ENCODE peak calls at places on chromosomes 1 and 21, in six cellular contexts. One of them, this sample, is unnamed. For H3K4me1, the result is how much of the 10 kb centered on the place peaks cover.

GRCh38 chr1:50968884-50969610 is 998 bp upstream of the CDKN2C start:
- DNase-seq in left ventricle myocardium inferior: peak
- DNase-seq in upper lobe of right lung: peak
- DNase-seq in sigmoid colon: peak
- DNase-seq in BE2C: peak
- DNase-seq in IMR-90: no peak
- DNase-seq in this sample: no peak

GRCh38 chr1:75630998-75631397 is 20.1 kb upstream of the SLC44A5 start:
- DNase-seq in left ventricle myocardium inferior: no peak
- DNase-seq in upper lobe of right lung: no peak
- DNase-seq in sigmoid colon: no peak
- DNase-seq in BE2C: no peak
- DNase-seq in IMR-90: no peak
- DNase-seq in this sample: no peak

GRCh38 chr21:29002442-29003144 is 9.9 kb upstream of the LTN1 start:
- DNase-seq in left ventricle myocardium inferior: peak
- DNase-seq in upper lobe of right lung: peak
- DNase-seq in sigmoid colon: peak
- DNase-seq in BE2C: peak
- DNase-seq in IMR-90: peak
- DNase-seq in this sample: peak

GRCh38 chr1:240092301-240093119 is 827 bp downstream of the FMN2 start:
- DNase-seq in left ventricle myocardium inferior: no peak
- DNase-seq in upper lobe of right lung: no peak
- DNase-seq in sigmoid colon: peak
- DNase-seq in BE2C: peak
- DNase-seq in IMR-90: peak
- DNase-seq in this sample: peak

GRCh38 chr1:52632732-52633290 is at the start of gene SHISAL2A:
- DNase-seq in left ventricle myocardium inferior: peak
- DNase-seq in upper lobe of right lung: peak
- DNase-seq in sigmoid colon: no peak
- DNase-seq in BE2C: peak
- DNase-seq in IMR-90: no peak
- DNase-seq in this sample: peak

GRCh38 chr1:172356620-172357019 is 63.9 kb upstream of the C1orf105 start:
- DNase-seq in left ventricle myocardium inferior: no peak
- DNase-seq in upper lobe of right lung: no peak
- DNase-seq in sigmoid colon: no peak
- DNase-seq in BE2C: no peak
- DNase-seq in IMR-90: peak
- DNase-seq in this sample: no peak

GRCh38 chr1:16164821-16165364 is 9.0 kb upstream of the EPHA2 start:
- DNase-seq in left ventricle myocardium inferior: no peak
- DNase-seq in upper lobe of right lung: no peak
- DNase-seq in sigmoid colon: no peak
- DNase-seq in BE2C: no peak
- DNase-seq in IMR-90: no peak
- DNase-seq in this sample: no peak

GRCh38 chr1:26003262-26003661 is 5.4 kb upstream of the PAFAH2 start:
- DNase-seq in left ventricle myocardium inferior: no peak
- DNase-seq in upper lobe of right lung: no peak
- DNase-seq in sigmoid colon: no peak
- DNase-seq in BE2C: no peak
- DNase-seq in IMR-90: no peak
- DNase-seq in this sample: no peak

GRCh38 chr1:239954836-239955235 is 136.8 kb upstream of the FMN2 start:
- DNase-seq in left ventricle myocardium inferior: no peak
- DNase-seq in upper lobe of right lung: no peak
- DNase-seq in sigmoid colon: no peak
- DNase-seq in BE2C: peak
- DNase-seq in IMR-90: no peak
- DNase-seq in this sample: no peak

GRCh38 chr1:67846538-67846937 is 13.3 kb upstream of the GNG12 start:
- DNase-seq in left ventricle myocardium inferior: no peak
- DNase-seq in upper lobe of right lung: no peak
- DNase-seq in sigmoid colon: no peak
- DNase-seq in BE2C: no peak
- DNase-seq in IMR-90: no peak
- DNase-seq in this sample: no peak

GRCh38 chr1:225441314-225442119 is 13.7 kb upstream of the LBR start:
- DNase-seq in left ventricle myocardium inferior: no peak
- DNase-seq in upper lobe of right lung: no peak
- DNase-seq in sigmoid colon: peak
- DNase-seq in BE2C: no peak
- DNase-seq in IMR-90: no peak
- DNase-seq in this sample: no peak
- H3K4me3 ChIP-seq in left ventricle myocardium inferior: no peak
- H3K4me3 ChIP-seq in upper lobe of right lung: no peak
- H3K4me3 ChIP-seq in sigmoid colon: no peak
- H3K4me3 ChIP-seq in BE2C: no peak
- H3K4me3 ChIP-seq in IMR-90: no peak
- H3K4me3 ChIP-seq in this sample: no peak

GRCh38 chr1:235076504-235077162 is 52.0 kb downstream of the TOMM20 start:
- DNase-seq in left ventricle myocardium inferior: no peak
- DNase-seq in upper lobe of right lung: no peak
- DNase-seq in sigmoid colon: no peak
- DNase-seq in BE2C: no peak
- DNase-seq in IMR-90: no peak
- DNase-seq in this sample: no peak

GRCh38 chr1:235074335-235075120 is 54.1 kb downstream of the TOMM20 start:
- DNase-seq in left ventricle myocardium inferior: peak
- DNase-seq in upper lobe of right lung: no peak
- DNase-seq in sigmoid colon: peak
- DNase-seq in BE2C: peak
- DNase-seq in IMR-90: peak
- DNase-seq in this sample: peak

GRCh38 chr1:235077163-235077540 is 51.5 kb downstream of the TOMM20 start:
- DNase-seq in left ventricle myocardium inferior: no peak
- DNase-seq in upper lobe of right lung: peak
- DNase-seq in sigmoid colon: no peak
- DNase-seq in BE2C: no peak
- DNase-seq in IMR-90: no peak
- DNase-seq in this sample: no peak

GRCh38 chr1:235075121-235075954 is 53.3 kb downstream of the TOMM20 start:
- DNase-seq in left ventricle myocardium inferior: peak
- DNase-seq in upper lobe of right lung: peak
- DNase-seq in sigmoid colon: peak
- DNase-seq in BE2C: no peak
- DNase-seq in IMR-90: peak
- DNase-seq in this sample: peak

GRCh38 chr1:235075955-235076308 is 52.7 kb downstream of the TOMM20 start:
- DNase-seq in left ventricle myocardium inferior: no peak
- DNase-seq in upper lobe of right lung: no peak
- DNase-seq in sigmoid colon: no peak
- DNase-seq in BE2C: no peak
- DNase-seq in IMR-90: no peak
- DNase-seq in this sample: no peak
- H3K4me1 ChIP-seq in left ventricle myocardium inferior: half or more
- H3K4me1 ChIP-seq in upper lobe of right lung: half or more
- H3K4me1 ChIP-seq in sigmoid colon: under half
- H3K4me1 ChIP-seq in BE2C: under half
- H3K4me1 ChIP-seq in IMR-90: under half
- H3K4me1 ChIP-seq in this sample: under half

GRCh38 chr1:147080013-147080661 is 92.1 kb downstream of the PRKAB2 start:
- DNase-seq in left ventricle myocardium inferior: no peak
- DNase-seq in upper lobe of right lung: peak
- DNase-seq in sigmoid colon: no peak
- DNase-seq in BE2C: no peak
- DNase-seq in IMR-90: no peak
- DNase-seq in this sample: no peak
- H3K4me3 ChIP-seq in left ventricle myocardium inferior: peak
- H3K4me3 ChIP-seq in upper lobe of right lung: no peak
- H3K4me3 ChIP-seq in sigmoid colon: peak
- H3K4me3 ChIP-seq in BE2C: no peak
- H3K4me3 ChIP-seq in IMR-90: no peak
- H3K4me3 ChIP-seq in this sample: peak

GRCh38 chr1:57926025-57926552 is 502.2 kb upstream of the DAB1 start:
- DNase-seq in left ventricle myocardium inferior: no peak
- DNase-seq in upper lobe of right lung: no peak
- DNase-seq in sigmoid colon: no peak
- DNase-seq in BE2C: no peak
- DNase-seq in IMR-90: no peak
- DNase-seq in this sample: no peak
- H3K4me1 ChIP-seq in left ventricle myocardium inferior: under half
- H3K4me1 ChIP-seq in upper lobe of right lung: under half
- H3K4me1 ChIP-seq in sigmoid colon: under half
- H3K4me1 ChIP-seq in BE2C: under half
- H3K4me1 ChIP-seq in IMR-90: under half
- H3K4me1 ChIP-seq in this sample: under half

DNA sequence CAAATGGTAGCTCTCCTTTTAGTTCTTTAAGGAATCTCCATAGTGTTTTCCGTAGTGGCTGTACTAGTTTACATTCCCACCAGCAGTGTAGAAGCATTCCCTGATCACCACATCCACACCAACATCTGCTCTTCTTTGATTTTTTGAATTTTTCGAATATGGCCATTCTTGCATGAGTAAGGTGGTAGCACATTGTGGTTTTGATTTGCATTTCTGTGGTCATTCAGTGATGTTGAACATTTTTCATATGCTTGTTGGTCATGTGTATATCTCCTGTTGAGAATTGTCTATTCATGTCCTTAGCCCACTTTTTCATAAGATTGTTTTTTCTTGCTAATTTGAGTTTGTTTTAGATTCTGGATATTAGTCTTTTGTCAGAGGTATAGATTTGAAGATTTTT is 84.6 kb upstream of the B3GALT2 start:
- DNase-seq in left ventricle myocardium inferior: no peak
- DNase-seq in upper lobe of right lung: no peak
- DNase-seq in sigmoid colon: no peak
- DNase-seq in BE2C: no peak
- DNase-seq in IMR-90: peak
- DNase-seq in this sample: no peak
- H3K4me3 ChIP-seq in left ventricle myocardium inferior: no peak
- H3K4me3 ChIP-seq in upper lobe of right lung: no peak
- H3K4me3 ChIP-seq in sigmoid colon: no peak
- H3K4me3 ChIP-seq in BE2C: no peak
- H3K4me3 ChIP-seq in IMR-90: no peak
- H3K4me3 ChIP-seq in this sample: no peak

GRCh38 chr1:183328371-183328770 is 89.8 kb downstream of the NMNAT2 start:
- DNase-seq in left ventricle myocardium inferior: no peak
- DNase-seq in upper lobe of right lung: no peak
- DNase-seq in sigmoid colon: no peak
- DNase-seq in BE2C: no peak
- DNase-seq in IMR-90: no peak
- DNase-seq in this sample: no peak

GRCh38 chr1:183327429-183328290 is 90.5 kb downstream of the NMNAT2 start:
- DNase-seq in left ventricle myocardium inferior: peak
- DNase-seq in upper lobe of right lung: no peak
- DNase-seq in sigmoid colon: peak
- DNase-seq in BE2C: no peak
- DNase-seq in IMR-90: no peak
- DNase-seq in this sample: no peak

GRCh38 chr1:183330335-183330734 is 87.8 kb downstream of the NMNAT2 start:
- DNase-seq in left ventricle myocardium inferior: no peak
- DNase-seq in upper lobe of right lung: no peak
- DNase-seq in sigmoid colon: no peak
- DNase-seq in BE2C: peak
- DNase-seq in IMR-90: no peak
- DNase-seq in this sample: no peak

GRCh38 chr1:183331095-183331742 is 87.0 kb downstream of the NMNAT2 start:
- DNase-seq in left ventricle myocardium inferior: no peak
- DNase-seq in upper lobe of right lung: no peak
- DNase-seq in sigmoid colon: no peak
- DNase-seq in BE2C: peak
- DNase-seq in IMR-90: no peak
- DNase-seq in this sample: no peak
- H3K4me1 ChIP-seq in left ventricle myocardium inferior: under half
- H3K4me1 ChIP-seq in upper lobe of right lung: under half
- H3K4me1 ChIP-seq in sigmoid colon: under half
- H3K4me1 ChIP-seq in BE2C: half or more
- H3K4me1 ChIP-seq in IMR-90: under half
- H3K4me1 ChIP-seq in this sample: under half

DNA sequence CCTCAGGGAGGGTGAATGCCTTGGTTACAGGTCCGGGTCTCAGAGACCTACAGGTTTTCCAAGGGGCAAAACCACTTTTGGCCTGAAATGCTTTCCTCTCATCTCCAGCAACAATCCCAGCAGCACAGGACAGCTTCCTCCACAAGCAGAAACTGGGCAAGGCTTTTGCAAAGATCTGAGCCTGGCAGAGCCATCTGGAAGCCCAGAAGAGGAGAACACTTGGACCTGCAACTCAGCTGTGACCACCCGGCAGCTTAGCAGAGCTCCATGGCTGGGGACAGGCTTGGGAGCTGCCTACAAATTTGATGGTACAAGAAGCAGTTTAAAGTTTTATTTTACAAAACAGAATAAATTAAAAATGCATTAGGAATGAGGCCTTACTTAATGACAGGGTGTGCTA is 90.0 kb upstream of the KCND3 start:
- DNase-seq in left ventricle myocardium inferior: no peak
- DNase-seq in upper lobe of right lung: no peak
- DNase-seq in sigmoid colon: no peak
- DNase-seq in BE2C: no peak
- DNase-seq in IMR-90: no peak
- DNase-seq in this sample: no peak
- H3K4me3 ChIP-seq in left ventricle myocardium inferior: no peak
- H3K4me3 ChIP-seq in upper lobe of right lung: no peak
- H3K4me3 ChIP-seq in sigmoid colon: no peak
- H3K4me3 ChIP-seq in BE2C: no peak
- H3K4me3 ChIP-seq in IMR-90: no peak
- H3K4me3 ChIP-seq in this sample: no peak

DNA sequence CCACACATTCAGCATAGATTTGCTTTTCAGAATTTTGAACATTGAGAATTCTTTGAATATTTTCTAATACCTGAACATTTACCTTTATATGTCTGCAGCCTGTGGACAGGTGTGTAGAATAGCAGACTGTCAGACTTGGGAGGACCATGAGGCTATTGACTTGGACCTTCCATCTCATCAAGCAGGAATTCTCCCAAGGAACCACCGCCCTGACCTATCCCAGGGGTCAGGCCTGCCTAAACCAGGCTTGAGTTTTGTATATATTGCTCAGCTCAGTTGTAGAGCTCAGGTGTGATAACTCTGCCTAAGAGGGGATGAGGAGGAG is 53.2 kb downstream of the RUNX1 start:
- DNase-seq in left ventricle myocardium inferior: no peak
- DNase-seq in upper lobe of right lung: no peak
- DNase-seq in sigmoid colon: no peak
- DNase-seq in BE2C: no peak
- DNase-seq in IMR-90: peak
- DNase-seq in this sample: no peak
- H3K4me1 ChIP-seq in left ventricle myocardium inferior: under half
- H3K4me1 ChIP-seq in upper lobe of right lung: under half
- H3K4me1 ChIP-seq in sigmoid colon: under half
- H3K4me1 ChIP-seq in BE2C: under half
- H3K4me1 ChIP-seq in IMR-90: under half
- H3K4me1 ChIP-seq in this sample: under half

GRCh38 chr21:37224861-37225260 is 42.3 kb downstream of the VPS26C start:
- DNase-seq in left ventricle myocardium inferior: no peak
- DNase-seq in upper lobe of right lung: no peak
- DNase-seq in sigmoid colon: no peak
- DNase-seq in BE2C: no peak
- DNase-seq in IMR-90: no peak
- DNase-seq in this sample: no peak
- H3K4me3 ChIP-seq in left ventricle myocardium inferior: no peak
- H3K4me3 ChIP-seq in upper lobe of right lung: no peak
- H3K4me3 ChIP-seq in sigmoid colon: no peak
- H3K4me3 ChIP-seq in BE2C: no peak
- H3K4me3 ChIP-seq in IMR-90: no peak
- H3K4me3 ChIP-seq in this sample: no peak

DNA sequence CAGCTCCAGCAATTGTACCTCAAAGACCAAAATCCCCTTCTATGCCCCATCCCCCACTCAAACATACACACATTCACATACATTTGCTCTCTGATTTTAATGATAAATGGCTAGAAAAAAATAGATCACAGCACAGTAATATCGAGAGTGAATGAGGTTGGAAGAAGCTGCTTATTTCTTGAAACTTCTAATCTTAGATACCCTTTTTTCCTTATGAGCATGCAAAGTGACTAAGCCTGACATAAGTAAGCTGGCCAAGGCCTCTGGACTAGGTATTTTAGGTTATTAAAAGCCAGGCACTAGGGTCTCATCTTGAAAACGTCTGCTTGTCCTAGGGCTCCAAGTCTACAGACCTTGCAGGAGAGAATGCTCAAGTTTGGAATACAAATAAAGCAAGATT is 133.6 kb downstream of the TGFBR3 start:
- DNase-seq in left ventricle myocardium inferior: no peak
- DNase-seq in upper lobe of right lung: no peak
- DNase-seq in sigmoid colon: no peak
- DNase-seq in BE2C: no peak
- DNase-seq in IMR-90: no peak
- DNase-seq in this sample: no peak
- H3K4me1 ChIP-seq in left ventricle myocardium inferior: half or more
- H3K4me1 ChIP-seq in upper lobe of right lung: under half
- H3K4me1 ChIP-seq in sigmoid colon: under half
- H3K4me1 ChIP-seq in BE2C: under half
- H3K4me1 ChIP-seq in IMR-90: under half
- H3K4me1 ChIP-seq in this sample: under half